ENCODE peak calls at places on chromosomes 2 and 18, in five cellular contexts. One of them, this sample, is unnamed. For H3K4me1, the result is how much of the 10 kb centered on the place peaks cover.

GRCh38 chr2:241900251-241901017 is 30.9 kb downstream of the RTP5 start:
- DNase-seq in astrocyte: no peak
- DNase-seq in CD4-positive, CD25-positive, alpha-beta regulatory T cell: no peak
- DNase-seq in mammary epithelial cell: no peak
- DNase-seq in neural progenitor cell: no peak
- DNase-seq in this sample: no peak

GRCh38 chr2:26988165-26988879 is 17.9 kb downstream of the MAPRE3 start:
- DNase-seq in mammary epithelial cell: peak
- DNase-seq in astrocyte: peak
- DNase-seq in CD4-positive, CD25-positive, alpha-beta regulatory T cell: no peak
- DNase-seq in neural progenitor cell: no peak
- DNase-seq in this sample: no peak

GRCh38 chr2:20422679-20423271 is 24.1 kb upstream of the RHOB start:
- DNase-seq in CD4-positive, CD25-positive, alpha-beta regulatory T cell: no peak
- DNase-seq in mammary epithelial cell: peak
- DNase-seq in astrocyte: no peak
- DNase-seq in neural progenitor cell: peak
- DNase-seq in this sample: no peak

GRCh38 chr2:136235451-136236418 is 117.8 kb upstream of the CXCR4 start:
- DNase-seq in mammary epithelial cell: peak
- DNase-seq in neural progenitor cell: no peak
- DNase-seq in CD4-positive, CD25-positive, alpha-beta regulatory T cell: no peak
- DNase-seq in astrocyte: peak
- DNase-seq in this sample: no peak

GRCh38 chr2:29184531-29184930 is 69.3 kb downstream of the CLIP4 start:
- DNase-seq in CD4-positive, CD25-positive, alpha-beta regulatory T cell: no peak
- DNase-seq in neural progenitor cell: no peak
- DNase-seq in astrocyte: no peak
- DNase-seq in mammary epithelial cell: no peak
- DNase-seq in this sample: no peak

GRCh38 chr2:100029460-100029859 is 112.9 kb downstream of the AFF3 start:
- DNase-seq in neural progenitor cell: no peak
- DNase-seq in mammary epithelial cell: no peak
- DNase-seq in astrocyte: no peak
- DNase-seq in CD4-positive, CD25-positive, alpha-beta regulatory T cell: no peak
- DNase-seq in this sample: no peak

GRCh38 chr2:138531913-138532312 is 30.3 kb downstream of the SPOPL start:
- DNase-seq in astrocyte: no peak
- DNase-seq in neural progenitor cell: peak
- DNase-seq in mammary epithelial cell: no peak
- DNase-seq in CD4-positive, CD25-positive, alpha-beta regulatory T cell: no peak
- DNase-seq in this sample: no peak

GRCh38 chr2:173251225-173251624 is 103.4 kb upstream of the CDCA7 start:
- DNase-seq in mammary epithelial cell: no peak
- DNase-seq in neural progenitor cell: no peak
- DNase-seq in CD4-positive, CD25-positive, alpha-beta regulatory T cell: no peak
- DNase-seq in astrocyte: no peak
- DNase-seq in this sample: no peak

GRCh38 chr2:64324746-64325410 is 129.1 kb upstream of the LGALSL start:
- DNase-seq in neural progenitor cell: no peak
- DNase-seq in CD4-positive, CD25-positive, alpha-beta regulatory T cell: no peak
- DNase-seq in mammary epithelial cell: no peak
- DNase-seq in astrocyte: no peak
- DNase-seq in this sample: no peak

GRCh38 chr18:44803019-44803650 is 122.4 kb downstream of the SETBP1 start:
- DNase-seq in mammary epithelial cell: no peak
- DNase-seq in neural progenitor cell: no peak
- DNase-seq in CD4-positive, CD25-positive, alpha-beta regulatory T cell: no peak
- DNase-seq in astrocyte: peak
- DNase-seq in this sample: no peak

DNA sequence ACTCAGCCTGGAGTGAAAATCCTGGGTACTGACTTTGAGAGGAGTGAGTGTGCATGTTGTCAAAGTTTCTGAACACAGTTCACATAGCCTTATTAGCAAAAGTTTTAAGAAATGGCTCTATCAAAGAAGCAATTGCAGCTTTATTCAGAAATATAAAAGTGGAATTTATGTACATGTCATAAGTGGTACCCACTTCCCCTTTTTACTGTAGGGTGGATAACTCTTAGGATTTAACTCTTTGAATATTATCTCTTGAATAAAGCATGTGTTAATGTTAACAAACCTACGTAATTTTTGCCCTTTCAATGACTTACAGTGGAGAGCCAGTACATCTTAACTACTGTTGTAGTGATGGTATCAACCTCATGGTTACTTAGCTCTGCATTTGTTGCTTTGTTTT is 8.7 kb downstream of the NABP1 start:
- DNase-seq in neural progenitor cell: no peak
- DNase-seq in astrocyte: no peak
- DNase-seq in mammary epithelial cell: no peak
- DNase-seq in CD4-positive, CD25-positive, alpha-beta regulatory T cell: no peak
- DNase-seq in this sample: no peak
- H3K4me1 ChIP-seq in neural progenitor cell: under half
- H3K4me1 ChIP-seq in astrocyte: half or more
- H3K4me1 ChIP-seq in mammary epithelial cell: under half
- H3K4me1 ChIP-seq in CD4-positive, CD25-positive, alpha-beta regulatory T cell: half or more
- H3K4me1 ChIP-seq in this sample: under half

DNA sequence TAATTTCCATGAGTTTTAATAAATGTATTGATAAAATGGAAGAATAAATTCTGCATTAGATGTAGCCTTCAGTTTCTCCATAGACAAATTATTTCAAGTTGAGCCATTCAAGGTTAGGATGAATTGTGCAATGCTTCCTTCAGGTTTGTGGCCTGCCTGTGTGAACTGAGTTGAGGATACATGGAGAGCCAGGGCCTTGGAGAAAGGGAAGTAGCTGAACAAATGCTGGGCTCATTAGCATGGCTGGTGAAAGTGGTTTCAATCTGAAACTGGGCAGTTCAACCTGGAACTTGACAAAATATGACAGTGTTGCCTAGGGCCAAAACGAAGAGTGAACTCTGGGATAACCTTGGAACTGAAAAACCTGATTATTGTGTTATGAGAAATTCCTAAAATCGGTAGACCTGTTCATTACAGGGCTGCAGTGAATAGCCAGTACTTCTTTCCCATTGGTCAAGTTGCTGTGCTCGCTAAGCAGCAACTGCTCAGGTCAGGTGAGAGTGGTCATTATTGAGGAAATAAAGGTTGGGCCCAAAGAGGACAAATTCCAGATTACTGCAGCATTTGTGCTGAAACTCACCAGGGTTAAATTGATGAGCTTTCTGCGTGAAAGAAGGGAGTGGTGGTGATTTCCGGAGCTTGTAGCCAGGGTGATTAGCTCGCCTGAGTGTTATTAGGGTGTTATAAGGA is 12.7 kb downstream of the INPP1 start:
- DNase-seq in CD4-positive, CD25-positive, alpha-beta regulatory T cell: no peak
- DNase-seq in neural progenitor cell: no peak
- DNase-seq in mammary epithelial cell: peak
- DNase-seq in astrocyte: no peak
- DNase-seq in this sample: no peak
- H3K4me1 ChIP-seq in CD4-positive, CD25-positive, alpha-beta regulatory T cell: under half
- H3K4me1 ChIP-seq in neural progenitor cell: under half
- H3K4me1 ChIP-seq in mammary epithelial cell: half or more
- H3K4me1 ChIP-seq in astrocyte: under half
- H3K4me1 ChIP-seq in this sample: under half

DNA sequence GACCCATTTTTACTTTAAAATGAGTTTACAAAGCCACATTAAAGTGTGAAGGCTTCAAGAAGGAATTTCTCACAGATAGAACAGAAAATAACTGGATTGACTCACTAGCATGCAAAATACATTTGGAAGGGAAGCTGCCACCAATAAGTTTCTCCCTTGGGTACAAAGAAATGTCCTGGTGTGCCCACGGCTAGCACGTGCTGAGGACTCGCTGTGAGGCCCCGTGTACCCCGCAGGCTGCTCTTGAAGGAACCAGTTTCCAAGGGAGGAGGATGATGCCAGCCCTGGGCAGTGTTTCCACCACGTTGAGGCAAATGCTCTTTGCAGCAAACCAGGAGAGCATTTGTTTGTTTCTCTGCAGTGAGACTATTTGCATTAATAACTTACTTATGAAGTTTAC is 207.3 kb downstream of the SH3RF3 start:
- DNase-seq in astrocyte: no peak
- DNase-seq in mammary epithelial cell: no peak
- DNase-seq in CD4-positive, CD25-positive, alpha-beta regulatory T cell: no peak
- DNase-seq in neural progenitor cell: no peak
- DNase-seq in this sample: peak
- H3K4me1 ChIP-seq in astrocyte: half or more
- H3K4me1 ChIP-seq in mammary epithelial cell: under half
- H3K4me1 ChIP-seq in CD4-positive, CD25-positive, alpha-beta regulatory T cell: under half
- H3K4me1 ChIP-seq in neural progenitor cell: under half
- H3K4me1 ChIP-seq in this sample: half or more

DNA sequence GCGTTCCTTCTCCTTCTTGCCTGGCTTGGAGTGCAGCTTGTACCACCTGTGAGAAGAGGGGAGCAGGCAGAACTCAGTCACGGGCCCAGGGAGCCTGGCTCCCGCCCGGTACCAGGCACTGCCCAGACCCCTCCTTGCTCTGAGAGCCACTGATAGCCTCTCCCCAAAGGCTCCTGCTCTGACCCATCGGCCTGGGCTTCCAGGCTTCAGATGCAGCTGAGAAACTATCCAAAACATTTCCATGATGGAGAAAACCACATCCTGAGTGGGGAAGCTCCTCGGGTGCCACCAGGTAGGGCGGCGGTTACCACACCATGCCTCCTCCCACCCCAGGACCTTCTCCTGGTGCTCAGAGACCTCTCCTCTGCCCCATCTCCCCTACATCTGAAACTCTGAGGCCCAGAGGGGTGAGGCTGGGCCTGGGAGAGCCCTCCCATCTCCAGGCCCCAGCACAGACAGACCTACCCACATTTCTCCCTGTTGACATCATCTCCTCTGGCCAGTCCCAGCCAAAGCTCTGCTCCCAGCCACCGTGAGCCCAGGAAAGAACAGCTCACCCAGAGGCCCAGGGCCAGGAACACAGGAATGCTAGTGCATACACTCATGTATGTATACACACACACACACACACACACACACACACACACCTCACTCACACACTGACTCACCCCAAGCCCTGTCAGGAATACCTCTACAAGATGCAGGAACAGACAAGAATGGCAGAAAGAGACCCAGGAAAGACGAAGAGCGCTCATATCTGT is 17.9 kb upstream of the SFXN5 start:
- DNase-seq in mammary epithelial cell: peak
- DNase-seq in astrocyte: peak
- DNase-seq in neural progenitor cell: no peak
- DNase-seq in CD4-positive, CD25-positive, alpha-beta regulatory T cell: no peak
- DNase-seq in this sample: no peak
- H3K4me1 ChIP-seq in mammary epithelial cell: under half
- H3K4me1 ChIP-seq in astrocyte: half or more
- H3K4me1 ChIP-seq in neural progenitor cell: under half
- H3K4me1 ChIP-seq in CD4-positive, CD25-positive, alpha-beta regulatory T cell: under half
- H3K4me1 ChIP-seq in this sample: under half

DNA sequence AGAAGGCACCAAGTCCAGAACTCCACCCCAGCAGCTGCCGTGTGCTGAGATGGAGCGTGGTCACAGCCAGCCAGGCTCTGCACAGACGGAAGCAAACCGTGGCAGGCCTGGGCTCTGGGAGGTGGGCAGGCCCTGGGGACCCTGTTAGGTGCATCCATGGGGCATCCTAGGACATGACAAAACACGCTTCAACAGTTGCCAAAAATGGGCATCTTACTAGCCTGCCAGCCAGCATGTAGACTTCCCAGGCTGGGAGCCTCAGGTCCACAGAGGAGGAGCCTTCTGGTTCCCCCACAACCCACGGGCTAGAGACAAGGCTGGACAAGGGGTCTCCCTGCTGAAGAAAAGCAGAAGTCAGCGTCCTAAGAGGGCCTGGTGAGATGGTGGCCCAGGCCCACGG is 139.5 kb downstream of the HDAC4 start:
- DNase-seq in neural progenitor cell: no peak
- DNase-seq in CD4-positive, CD25-positive, alpha-beta regulatory T cell: no peak
- DNase-seq in astrocyte: no peak
- DNase-seq in mammary epithelial cell: no peak
- DNase-seq in this sample: no peak
- H3K4me1 ChIP-seq in neural progenitor cell: under half
- H3K4me1 ChIP-seq in CD4-positive, CD25-positive, alpha-beta regulatory T cell: half or more
- H3K4me1 ChIP-seq in astrocyte: under half
- H3K4me1 ChIP-seq in mammary epithelial cell: under half
- H3K4me1 ChIP-seq in this sample: half or more

DNA sequence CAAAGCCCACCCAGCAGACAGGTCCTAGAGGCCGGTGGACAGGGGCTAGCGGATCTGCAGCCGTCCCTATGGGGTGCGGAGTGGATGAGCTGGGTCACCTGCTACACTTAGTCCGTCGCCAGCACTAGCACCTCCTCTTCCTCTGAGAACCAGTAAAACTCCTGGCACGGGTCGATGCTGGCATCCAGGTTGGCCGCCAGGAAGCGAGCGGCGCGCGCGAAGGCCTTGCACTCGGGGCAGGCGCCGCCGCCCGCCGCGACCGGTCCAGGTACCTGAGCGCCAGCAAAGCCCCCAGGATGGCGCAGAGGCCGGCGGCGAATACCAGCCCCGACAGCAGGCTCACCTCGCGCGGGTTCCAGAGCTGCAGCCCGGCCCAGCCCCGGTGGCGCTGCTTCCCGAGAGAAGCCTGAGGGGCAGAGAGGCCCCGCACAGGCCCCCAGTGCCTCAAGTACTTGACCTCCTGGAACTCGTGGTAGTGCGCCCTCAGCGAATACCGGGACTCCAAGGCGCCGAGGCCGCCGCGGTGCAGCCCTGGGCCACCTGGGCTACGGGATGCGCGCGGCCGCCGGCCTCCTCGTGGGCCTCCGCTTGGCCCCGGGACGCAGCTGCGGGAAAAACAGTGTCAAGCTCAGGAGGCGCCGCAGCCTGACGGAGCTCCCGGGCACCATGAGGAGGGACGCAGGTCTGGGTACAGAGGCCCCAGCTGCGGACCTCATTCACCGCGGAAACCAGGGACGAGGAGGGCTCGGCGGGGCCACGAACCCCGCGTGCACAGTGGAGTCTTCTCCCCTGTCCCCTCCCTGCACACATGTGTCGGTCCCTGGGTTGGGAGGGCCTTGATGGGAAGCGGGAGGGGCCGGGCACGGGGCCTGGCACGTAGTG is 27.5 kb upstream of the ALPP start:
- DNase-seq in neural progenitor cell: no peak
- DNase-seq in CD4-positive, CD25-positive, alpha-beta regulatory T cell: no peak
- DNase-seq in mammary epithelial cell: no peak
- DNase-seq in astrocyte: no peak
- DNase-seq in this sample: no peak
- H3K4me1 ChIP-seq in neural progenitor cell: under half
- H3K4me1 ChIP-seq in CD4-positive, CD25-positive, alpha-beta regulatory T cell: under half
- H3K4me1 ChIP-seq in mammary epithelial cell: under half
- H3K4me1 ChIP-seq in astrocyte: under half
- H3K4me1 ChIP-seq in this sample: under half

DNA sequence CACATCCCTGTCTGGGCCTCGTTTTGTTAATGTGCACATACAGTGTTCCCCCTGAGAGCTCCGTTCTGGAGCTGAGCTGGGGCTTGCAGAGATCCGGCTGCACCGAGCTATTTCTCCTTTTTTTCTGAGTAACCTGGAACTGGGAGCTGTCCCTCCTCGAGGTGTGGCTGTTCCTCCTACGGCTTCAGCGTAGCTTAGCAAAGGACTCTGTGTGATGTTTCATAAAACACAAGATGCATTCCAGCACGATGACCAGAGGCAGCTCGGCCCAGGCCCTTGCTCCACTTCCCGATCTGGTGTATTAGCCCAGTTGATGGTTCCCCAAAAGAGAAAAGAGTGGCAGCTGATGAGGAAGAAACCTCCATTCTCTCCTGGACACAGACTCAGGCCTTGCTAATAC is 103.0 kb downstream of the FAM210A start:
- DNase-seq in neural progenitor cell: no peak
- DNase-seq in mammary epithelial cell: no peak
- DNase-seq in astrocyte: no peak
- DNase-seq in CD4-positive, CD25-positive, alpha-beta regulatory T cell: no peak
- DNase-seq in this sample: no peak
- H3K4me1 ChIP-seq in neural progenitor cell: under half
- H3K4me1 ChIP-seq in mammary epithelial cell: under half
- H3K4me1 ChIP-seq in astrocyte: under half
- H3K4me1 ChIP-seq in CD4-positive, CD25-positive, alpha-beta regulatory T cell: under half
- H3K4me1 ChIP-seq in this sample: under half

This sample was measured in DND-41.